ENCODE peak calls at places on chromosomes 1 and 21, in seven cellular contexts. H is H9, M is mesendoderm, Z is mesenchymal stem cell, I is H1, L is neuronal stem cell, G is trophoblast cell. T is an unnamed sample.
A peak's percentile ranks its signal among the peaks of the same experiment; 100 is the strongest.

GRCh38 chr21:39384674-39385298 is 35.9 kb upstream of the HMGN1 start:
- DNase-seq in L (no peak), H (no peak), G (no peak), I (no peak), M (no peak), Z (peak; percentile 33), T (peak; percentile 55)

GRCh38 chr1:99801584-99801983 is 35.1 kb upstream of the FRRS1 start:
- DNase-seq in G (peak; percentile 60), Z (no peak), L (no peak), H (no peak), M (no peak), I (no peak), T (no peak)

GRCh38 chr1:150558761-150559626 is 9.8 kb downstream of the ADAMTSL4 start:
- DNase-seq in G (peak; percentile 69), M (no peak), I (no peak), Z (peak; percentile 26), H (peak; percentile 31), L (no peak), T (no peak)

GRCh38 chr1:6473974-6474814 is 8.2 kb upstream of the TNFRSF25 start:
- DNase-seq in H (no peak), Z (no peak), M (no peak), I (no peak), L (no peak), G (peak; percentile 91), T (no peak)

GRCh38 chr21:41560701-41561158 is 52.8 kb upstream of the TMPRSS2 start:
- DNase-seq in M (no peak), H (no peak), G (no peak), Z (no peak), I (no peak), L (no peak), T (no peak)

GRCh38 chr1:51303751-51304196 is 26.6 kb downstream of the TTC39A start:
- DNase-seq in M (no peak), L (no peak), H (no peak), I (no peak), G (peak; percentile 30), Z (peak; percentile 45), T (peak; percentile 66)

GRCh38 chr1:165468850-165469249 is 23.9 kb upstream of the RXRG start:
- DNase-seq in Z (no peak), M (no peak), L (no peak), G (no peak), I (no peak), H (no peak), T (no peak)

GRCh38 chr1:170929835-170930554 is 5.3 kb upstream of the MROH9 start:
- DNase-seq in Z (peak; percentile 63), M (peak; percentile 76), H (peak; percentile 51), G (peak; percentile 71), L (peak; percentile 55), I (peak; percentile 29), T (peak; percentile 66)

GRCh38 chr1:36351222-36351977 is 28.0 kb upstream of the EVA1B start:
- DNase-seq in H (no peak), I (no peak), G (peak; percentile 88), Z (peak; percentile 93), L (peak; percentile 83), M (peak; percentile 49), T (peak; percentile 86)

GRCh38 chr1:171468120-171468790 is 17.1 kb upstream of the PRRC2C start:
- DNase-seq in M (no peak), Z (peak; percentile 27), G (peak; percentile 49), I (no peak), L (no peak), H (no peak), T (peak; percentile 64)

GRCh38 chr1:9275567-9276034 is 17.1 kb upstream of the SPSB1 start:
- DNase-seq in M (peak; percentile 70), H (no peak), Z (peak; percentile 94), G (peak; percentile 94), I (no peak), L (no peak), T (peak; percentile 92)

GRCh38 chr1:178871551-178872320 is 859 bp upstream of the ANGPTL1 start:
- DNase-seq in Z (no peak), M (no peak), I (no peak), G (no peak), H (no peak), L (no peak), T (no peak)

GRCh38 chr1:178189814-178190213 is 95.9 kb downstream of the RASAL2 start:
- DNase-seq in L (peak; percentile 24), M (peak; percentile 88), Z (peak; percentile 42), I (peak; percentile 29), G (peak; percentile 62), H (peak; percentile 71), T (peak; percentile 11)

GRCh38 chr1:187054862-187055757 is 226.4 kb downstream of the PLA2G4A start:
- DNase-seq in L (no peak), G (peak; percentile 72), I (no peak), Z (no peak), M (no peak), H (no peak), T (no peak)

GRCh38 chr1:1610796-1611597 is 4.3 kb upstream of the MIB2 start:
- DNase-seq in I (no peak), L (no peak), Z (no peak), G (no peak), M (no peak), H (no peak), T (no peak)

GRCh38 chr21:34992736-34993135 is 56.4 kb downstream of the RUNX1 start:
- DNase-seq in H (no peak), I (no peak), L (no peak), Z (no peak), G (no peak), M (no peak), T (peak; percentile 73)

GRCh38 chr1:112172294-112172882 is 182.9 kb upstream of the KCND3 start:
- DNase-seq in H (peak; percentile 51), L (peak; percentile 77), I (peak; percentile 15), Z (peak; percentile 48), M (peak; percentile 71), G (peak; percentile 61), T (peak; percentile 34)

GRCh38 chr1:208425096-208425495 is 180.9 kb upstream of the PLXNA2 start:
- DNase-seq in L (no peak), I (no peak), G (peak; percentile 83), Z (no peak), H (no peak), M (no peak), T (no peak)

GRCh38 chr1:218620956-218621355 is 275.8 kb downstream of the TGFB2 start:
- DNase-seq in L (no peak), H (no peak), Z (no peak), G (no peak), I (no peak), M (no peak), T (peak; percentile 39)

GRCh38 chr1:113429461-113430153 is 39.3 kb downstream of the MAGI3 start:
- DNase-seq in I (no peak), H (no peak), Z (peak; percentile 15), G (no peak), L (no peak), M (peak; percentile 17), T (peak; percentile 10)

GRCh38 chr1:226017070-226017469 is 17.9 kb upstream of the SDE2 start:
- DNase-seq in H (no peak), G (no peak), M (no peak), I (no peak), L (no peak), Z (no peak), T (no peak)

GRCh38 chr1:226021406-226022200 is 22.5 kb upstream of the SDE2 start:
- DNase-seq in I (no peak), H (no peak), L (no peak), G (no peak), Z (no peak), M (no peak), T (no peak)

GRCh38 chr1:226023735-226024134 is 24.6 kb upstream of the SDE2 start:
- DNase-seq in I (no peak), Z (no peak), M (no peak), L (no peak), H (no peak), G (no peak), T (no peak)

DNA sequence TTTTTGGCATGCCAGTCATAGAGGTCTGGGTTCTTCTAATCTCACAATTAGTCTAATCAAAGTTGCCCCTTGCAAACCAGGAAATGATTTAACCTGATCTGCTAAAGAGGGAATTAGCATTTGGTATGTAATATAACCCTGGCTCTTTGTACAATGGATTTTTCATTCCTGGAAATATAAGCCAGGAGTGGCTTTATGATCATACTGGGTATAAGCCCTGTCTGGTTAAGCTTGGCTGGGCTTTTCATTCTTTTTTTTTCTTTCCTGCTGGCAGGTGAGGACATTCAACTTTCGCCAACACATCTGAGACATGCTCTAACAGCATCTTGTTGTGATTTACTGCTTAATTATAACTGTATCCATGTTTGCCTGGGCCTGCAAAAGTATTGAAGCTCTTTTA is 20.4 kb upstream of the SDE2 start:
- DNase-seq in G (no peak), M (no peak), L (no peak), I (no peak), H (no peak), Z (no peak), T (no peak)
- H3K79me1 ChIP-seq in G (no peaks in the 10 kb centered on the region), M (no peaks in the 10 kb centered on the region), L (no peaks in the 10 kb centered on the region), I (no peaks in the 10 kb centered on the region), H (no peaks in the 10 kb centered on the region), Z (no peaks in the 10 kb centered on the region), T (no peaks in the 10 kb centered on the region)

GRCh38 chr1:162107911-162108310 is 38.4 kb downstream of the NOS1AP start:
- DNase-seq in I (no peak), L (no peak), M (no peak), G (no peak), Z (no peak), H (no peak), T (no peak)
- H2BK120ac ChIP-seq in I (no peak overlapping the region), L (no peak overlapping the region), M (no peak overlapping the region), G (no peak overlapping the region), Z (no peak overlapping the region), H (no peak overlapping the region), T (no peak overlapping the region)

GRCh38 chr1:84611796-84612195 is 37.6 kb upstream of the CTBS start:
- DNase-seq in M (peak; percentile 40), H (no peak), G (no peak), Z (peak; percentile 61), L (peak; percentile 17), I (no peak), T (peak; percentile 78)

GRCh38 chr1:84606977-84607376 is 32.7 kb upstream of the CTBS start:
- DNase-seq in H (no peak), Z (no peak), I (no peak), L (no peak), M (no peak), G (no peak), T (no peak)

GRCh38 chr1:84613026-84613425 is 38.8 kb upstream of the CTBS start:
- DNase-seq in Z (no peak), H (no peak), I (no peak), M (no peak), L (no peak), G (no peak), T (peak; percentile 56)

GRCh38 chr1:84613887-84614286 is 39.6 kb upstream of the CTBS start:
- DNase-seq in G (no peak), Z (no peak), L (no peak), H (no peak), I (no peak), M (no peak), T (no peak)

DNA sequence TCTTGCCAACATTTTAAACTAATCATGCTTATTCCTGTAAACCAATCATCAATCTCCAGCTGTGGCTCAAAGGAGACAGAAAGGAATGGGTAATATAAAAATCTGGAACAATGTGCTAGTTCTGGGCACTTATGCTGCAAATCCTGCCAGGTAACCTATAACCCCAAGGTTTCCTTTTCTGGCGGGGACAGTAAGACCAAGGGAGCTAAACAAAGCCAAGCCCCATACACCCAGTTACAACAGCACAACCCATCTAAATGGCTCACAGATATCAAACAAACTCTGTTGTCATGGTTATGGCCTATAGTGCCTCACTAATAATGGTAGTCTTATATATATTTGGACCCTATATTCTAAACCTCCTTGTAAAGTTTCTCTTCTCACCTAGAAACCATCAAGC is 36.9 kb upstream of the CTBS start:
- DNase-seq in Z (no peak), H (no peak), M (no peak), L (no peak), G (no peak), I (no peak), T (no peak)
- H3K79me1 ChIP-seq in Z (no peaks in the 10 kb centered on the region), H (no peaks in the 10 kb centered on the region), M (no peaks in the 10 kb centered on the region), L (no peaks in the 10 kb centered on the region), G (no peaks in the 10 kb centered on the region), I (no peaks in the 10 kb centered on the region), T (no peaks in the 10 kb centered on the region)

GRCh38 chr1:19750882-19751276 is 48.8 kb downstream of the TMCO4 start:
- DNase-seq in M (no peak), Z (no peak), L (no peak), G (no peak), H (no peak), I (no peak), T (no peak)
- H2BK120ac ChIP-seq in M (no peak overlapping the region), Z (no peak overlapping the region), L (no peak overlapping the region), G (no peak overlapping the region), H (no peak overlapping the region), I (no peak overlapping the region), T (no peak overlapping the region)